ENCODE peak calls at places on chromosomes 13 and 19, in nine cellular contexts. O, E, W, X, Z, V, H, K and T are unnamed samples.
A peak's percentile ranks its signal among the peaks of the same experiment; 100 is the strongest.

GRCh38 chr19:41205995-41206394 is 13.0 kb downstream of the CYP2S1 start:
- DNase-seq in O (no peak), E (no peak), W (no peak), X (no peak), Z (no peak), V (no peak), H (no peak), K (no peak), T (no peak)

GRCh38 chr19:44748426-44749254 is at the start of gene BCL3:
- DNase-seq in O (no peak), E (peak; percentile 85), W (peak; percentile 80), X (no peak), Z (no peak), V (no peak), H (peak; percentile 52), K (peak; percentile 77), T (peak; percentile 72)

GRCh38 chr19:13100031-13100588 is 2.5 kb downstream of the LYL1 start:
- DNase-seq in O (no peak), E (no peak), W (no peak), X (no peak), Z (no peak), V (no peak), H (no peak), K (no peak), T (no peak)

GRCh38 chr13:44368599-44369368 is 4.8 kb upstream of the SERP2 start:
- DNase-seq in O (no peak), E (no peak), W (no peak), X (no peak), Z (no peak), V (no peak), H (no peak), K (no peak), T (no peak)

GRCh38 chr19:13056052-13056660 is 46.5 kb downstream of the LYL1 start:
- DNase-seq in O (no peak), E (peak; percentile 86), W (peak; percentile 52), X (no peak), Z (no peak), V (no peak), H (peak; percentile 79), K (peak; percentile 88), T (peak; percentile 82)

GRCh38 chr19:3982701-3983541 is 2.3 kb downstream of the EEF2 start:
- DNase-seq in O (no peak), E (no peak), W (no peak), X (no peak), Z (no peak), V (no peak), H (peak; percentile 26), K (no peak), T (peak; percentile 82)

GRCh38 chr19:33260628-33261418 is 35.2 kb upstream of the SLC7A10 start:
- DNase-seq in O (no peak), E (peak; percentile 76), W (no peak), X (no peak), Z (no peak), V (no peak), H (no peak), K (no peak), T (no peak)

GRCh38 chr13:41457589-41458186 is 338 bp downstream of the RGCC start:
- DNase-seq in O (no peak), E (no peak), W (no peak), X (no peak), Z (no peak), V (no peak), H (no peak), K (peak; percentile 33), T (no peak)

GRCh38 chr13:66794340-66795031 is 435.6 kb downstream of the PCDH9 start:
- DNase-seq in O (no peak), E (no peak), W (no peak), X (no peak), Z (no peak), V (no peak), H (no peak), K (no peak), T (no peak)

GRCh38 chr13:41568990-41569387 is 111.6 kb downstream of the RGCC start:
- DNase-seq in O (no peak), E (no peak), W (no peak), X (no peak), Z (no peak), V (no peak), H (no peak), K (no peak), T (no peak)

GRCh38 chr13:65768545-65768944 is 1461.6 kb downstream of the PCDH9 start:
- DNase-seq in O (no peak), E (no peak), W (no peak), X (no peak), Z (no peak), V (no peak), H (no peak), K (no peak), T (no peak)

GRCh38 chr19:28334419-28334818 is 878.5 kb downstream of the UQCRFS1 start:
- DNase-seq in O (no peak), E (no peak), W (no peak), X (no peak), Z (no peak), V (no peak), H (no peak), K (no peak), T (no peak)

GRCh38 chr13:72963762-72964161 is 95.0 kb upstream of the KLF5 start:
- DNase-seq in O (no peak), E (no peak), W (no peak), X (no peak), Z (no peak), V (no peak), H (no peak), K (no peak), T (no peak)

GRCh38 chr13:41492432-41493267 is 35.3 kb downstream of the RGCC start:
- DNase-seq in O (no peak), E (no peak), W (no peak), X (no peak), Z (no peak), V (no peak), H (no peak), K (no peak), T (no peak)

GRCh38 chr19:33460221-33460908 is 61.2 kb downstream of the PEPD start:
- DNase-seq in O (no peak), E (no peak), W (no peak), X (no peak), Z (no peak), V (no peak), H (no peak), K (no peak), T (no peak)

GRCh38 chr19:12064266-12065099 is at the start of gene ZNF844:
- DNase-seq in O (peak; percentile 89), E (peak; percentile 98), W (peak; percentile 99), X (peak; percentile 98), Z (peak; percentile 97), V (peak; percentile 95), H (peak; percentile 98), K (peak; percentile 98), T (peak; percentile 60)

GRCh38 chr19:35718345-35719041 is 690 bp downstream of the KMT2B start:
- DNase-seq in O (no peak), E (peak; percentile 54), W (peak; percentile 32), X (no peak), Z (peak; percentile 39), V (no peak), H (no peak), K (peak; percentile 45), T (peak; percentile 35)

GRCh38 chr19:10655457-10656312 is 1.5 kb downstream of the ILF3 start:
- DNase-seq in O (peak; percentile 41), E (no peak), W (no peak), X (no peak), Z (peak; percentile 18), V (no peak), H (no peak), K (no peak), T (peak; percentile 49)

GRCh38 chr19:1624458-1624857 is 19.2 kb upstream of the UQCR11 start:
- DNase-seq in O (peak; percentile 25), E (no peak), W (peak; percentile 55), X (no peak), Z (peak; percentile 40), V (no peak), H (peak; percentile 28), K (peak; percentile 54), T (peak; percentile 58)

DNA sequence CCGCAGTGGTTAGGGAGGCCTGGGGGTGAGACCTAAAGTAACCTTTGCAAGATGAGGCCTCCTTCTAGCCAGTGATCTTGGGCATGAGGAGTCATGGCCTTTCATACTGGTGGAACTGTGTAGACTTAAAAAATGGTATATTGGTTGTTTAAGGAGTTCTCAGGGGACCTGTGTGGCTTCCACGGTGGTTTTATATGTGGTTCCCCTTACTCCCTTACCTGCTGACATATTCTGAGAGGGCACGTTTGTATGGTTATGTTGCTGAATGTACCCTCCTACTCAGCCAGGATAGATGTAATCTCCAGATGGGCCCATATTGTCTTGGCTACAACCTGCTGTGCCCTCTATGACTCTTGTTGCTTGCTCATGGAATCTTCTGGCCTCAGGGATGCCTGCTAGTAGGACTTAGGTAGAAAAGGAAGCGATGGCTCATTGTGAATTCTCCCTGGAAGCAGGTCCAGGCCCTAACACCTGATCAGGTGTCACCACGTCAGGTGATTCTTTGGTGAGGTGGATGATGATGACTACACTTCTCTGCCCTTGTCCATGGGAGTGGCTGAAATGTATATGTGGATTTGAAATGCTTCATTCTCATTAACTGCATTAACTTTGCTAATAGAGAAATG is 1.8 kb downstream of the ZNF460 start:
- DNase-seq in O (no peak), E (no peak), W (no peak), X (no peak), Z (no peak), V (no peak), H (no peak), K (no peak), T (peak; percentile 97)
- H3K4me3 ChIP-seq in O (peak overlapping the region; percentile 27), E (peak overlapping the region; percentile 96), W (peak overlapping the region; percentile 97), X (no peak overlapping the region), Z (peak overlapping the region; percentile 81), V (peak overlapping the region; percentile 93), H (no peak overlapping the region), K (no peak overlapping the region), T (peak overlapping the region; percentile 25)

GRCh38 chr13:74450525-74450845 is 316.3 kb upstream of the KLF12 start:
- DNase-seq in O (no peak), E (no peak), W (no peak), X (no peak), Z (no peak), V (no peak), H (no peak), K (no peak), T (peak; percentile 92)
- H3K4me3 ChIP-seq in O (no peak overlapping the region), E (no peak overlapping the region), W (no peak overlapping the region), X (no peak overlapping the region), Z (no peak overlapping the region), V (no peak overlapping the region), H (no peak overlapping the region), K (no peak overlapping the region), T (no peak overlapping the region)

GRCh38 chr13:108214511-108215383 is 589 bp downstream of the LIG4 start:
- DNase-seq in O (no peak), E (no peak), W (no peak), X (no peak), Z (peak; percentile 21), V (no peak), H (no peak), K (no peak), T (peak; percentile 38)
- H3K4me3 ChIP-seq in O (peak overlapping the region; percentile 65), E (peak overlapping the region; percentile 43), W (peak overlapping the region; percentile 50), X (peak overlapping the region; percentile 23), Z (peak overlapping the region; percentile 54), V (peak overlapping the region; percentile 70), H (no peak overlapping the region), K (peak overlapping the region; percentile 27), T (peak overlapping the region; percentile 51)

DNA sequence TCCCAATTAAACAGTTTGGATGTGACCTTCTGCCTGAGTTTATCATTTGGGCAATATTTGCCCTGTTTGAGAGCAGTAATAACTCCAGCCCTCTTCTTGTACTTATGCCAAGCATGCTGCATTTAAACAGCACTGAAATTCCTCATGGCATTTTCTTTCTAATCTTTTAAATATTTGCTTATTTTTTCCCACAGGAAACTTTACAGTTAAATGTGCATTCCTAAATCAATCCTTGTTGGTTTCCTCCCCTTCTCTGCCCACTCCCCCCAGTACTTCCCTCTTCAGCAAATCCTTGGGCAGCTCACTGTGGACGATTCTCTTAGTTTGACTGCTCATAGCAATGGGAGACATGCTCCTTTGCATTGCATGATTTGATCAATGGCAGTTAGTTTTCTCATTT is 68.7 kb downstream of the RAP2A start:
- DNase-seq in O (no peak), E (no peak), W (no peak), X (no peak), Z (no peak), V (no peak), H (no peak), K (no peak), T (no peak)
- H3K4me3 ChIP-seq in O (no peak overlapping the region), E (no peak overlapping the region), W (no peak overlapping the region), X (no peak overlapping the region), Z (no peak overlapping the region), V (no peak overlapping the region), H (no peak overlapping the region), K (no peak overlapping the region), T (no peak overlapping the region)